ENCODE peak calls at places on chromosomes 6 and 20, in five cellular contexts. G is CD8-positive, alpha-beta T cell; Q is left ventricle myocardium inferior; T is mesendoderm; K is ovary. Z is an unnamed sample. For H3K36me3, the result is how much of the 10 kb centered on the place peaks cover.

GRCh38 chr6:71289039-71289801 is 609 bp downstream of the OGFRL1 start:
- DNase-seq in G (no peak), Q (peak), T (peak), K (peak), Z (peak)

GRCh38 chr20:50304883-50305635 is 114.4 kb downstream of the CEBPB start:
- DNase-seq in G (no peak), Q (peak), T (no peak), K (peak), Z (no peak)

GRCh38 chr6:50819527-50819905 is 845 bp downstream of the TFAP2B start:
- DNase-seq in G (no peak), Q (no peak), T (no peak), K (no peak), Z (peak)

GRCh38 chr6:99426454-99426762 is 1.3 kb upstream of the PNISR start:
- DNase-seq in G (no peak), Q (no peak), T (peak), K (no peak), Z (no peak)

GRCh38 chr6:14758421-14759043 is 487.3 kb upstream of the JARID2 start:
- DNase-seq in G (no peak), Q (no peak), T (peak), K (no peak), Z (peak)

GRCh38 chr20:53672484-53673129 is 79.0 kb upstream of the ZNF217 start:
- DNase-seq in G (no peak), Q (no peak), T (no peak), K (no peak), Z (no peak)

GRCh38 chr6:139327038-139327437 is 35.2 kb upstream of the TXLNB start:
- DNase-seq in G (no peak), Q (no peak), T (no peak), K (no peak), Z (no peak)

GRCh38 chr6:74657033-74657432 is 548.8 kb downstream of the COL12A1 start:
- DNase-seq in G (no peak), Q (no peak), T (no peak), K (no peak), Z (no peak)

GRCh38 chr6:30844118-30844535 is 40.2 kb upstream of the DDR1 start:
- DNase-seq in G (no peak), Q (no peak), T (peak), K (no peak), Z (no peak)

GRCh38 chr6:56807992-56808342 is 146.9 kb upstream of the BEND6 start:
- DNase-seq in G (no peak), Q (no peak), T (peak), K (no peak), Z (no peak)

GRCh38 chr6:31070711-31071197 is 41.6 kb downstream of the C6orf15 start:
- DNase-seq in G (no peak), Q (no peak), T (peak), K (peak), Z (peak)

GRCh38 chr20:48767269-48767960 is 60.4 kb downstream of the PREX1 start:
- DNase-seq in G (no peak), Q (no peak), T (no peak), K (no peak), Z (no peak)

GRCh38 chr20:9204979-9205378 is 136.1 kb downstream of the PLCB4 start:
- DNase-seq in G (no peak), Q (no peak), T (no peak), K (no peak), Z (no peak)

GRCh38 chr6:170067923-170068360 is 222.9 kb downstream of the DLL1 start:
- DNase-seq in G (no peak), Q (no peak), T (no peak), K (peak), Z (no peak)

GRCh38 chr6:10409766-10410209 is 5.1 kb downstream of the TFAP2A start:
- DNase-seq in G (no peak), Q (no peak), T (peak), K (no peak), Z (peak)

GRCh38 chr6:136251394-136251793 is 1.3 kb upstream of the MTFR2 start:
- DNase-seq in G (no peak), Q (no peak), T (no peak), K (no peak), Z (no peak)

GRCh38 chr6:18247002-18247401 is 17.3 kb downstream of the DEK start:
- DNase-seq in G (no peak), Q (no peak), T (no peak), K (no peak), Z (no peak)
- H3K36me3 ChIP-seq in G (under half), Q (half or more), T (under half), K (under half), Z (under half)

DNA sequence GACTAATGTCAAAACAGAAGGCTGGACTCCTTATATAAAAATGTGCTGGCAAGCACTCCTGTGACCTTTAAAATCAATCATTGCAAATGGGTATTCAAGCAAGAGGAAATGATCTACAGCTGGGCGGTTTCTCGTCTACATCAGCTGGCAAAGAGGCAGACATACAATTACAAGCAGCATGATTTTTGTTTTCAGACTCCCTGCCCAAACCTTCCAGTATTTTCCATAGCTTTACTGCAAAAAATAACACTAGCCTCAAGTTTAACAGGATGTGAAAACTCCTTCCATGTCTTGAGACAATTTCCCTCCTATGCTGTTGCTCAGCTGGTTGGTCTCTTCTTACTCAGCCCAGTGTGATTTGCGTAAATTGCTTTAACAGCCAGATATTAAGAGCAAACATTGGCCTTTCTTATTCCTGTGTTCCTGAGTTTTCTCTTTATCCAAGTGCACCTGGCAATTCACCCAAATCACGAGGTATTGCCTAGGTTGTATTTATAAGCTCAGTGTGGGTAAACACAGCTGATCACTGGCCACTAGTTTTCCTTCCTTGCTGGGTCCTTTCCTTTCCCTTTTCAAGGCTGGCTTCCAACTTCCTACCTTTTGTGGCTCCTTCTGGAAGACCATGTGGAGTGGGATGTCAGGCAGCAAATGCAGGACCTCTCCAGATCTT is 130.4 kb downstream of the MOXD1 start:
- DNase-seq in G (no peak), Q (no peak), T (no peak), K (no peak), Z (no peak)
- H3K36me3 ChIP-seq in G (under half), Q (under half), T (under half), K (under half), Z (under half)

GRCh38 chr20:43716757-43717615 is 9.8 kb downstream of the GTSF1L start:
- DNase-seq in G (no peak), Q (no peak), T (no peak), K (no peak), Z (no peak)
- H3K36me3 ChIP-seq in G (under half), Q (under half), T (under half), K (under half), Z (under half)

GRCh38 chr6:35581633-35582032 is 68.9 kb upstream of the TULP1 start:
- DNase-seq in G (no peak), Q (no peak), T (no peak), K (no peak), Z (no peak)

GRCh38 chr6:35582315-35582714 is 69.6 kb upstream of the TULP1 start:
- DNase-seq in G (no peak), Q (no peak), T (no peak), K (no peak), Z (no peak)

GRCh38 chr6:35573495-35574110 is 60.9 kb upstream of the TULP1 start:
- DNase-seq in G (no peak), Q (no peak), T (no peak), K (no peak), Z (no peak)

GRCh38 chr6:35576647-35577046 is 64.0 kb upstream of the TULP1 start:
- DNase-seq in G (no peak), Q (no peak), T (no peak), K (no peak), Z (no peak)
- H3K36me3 ChIP-seq in G (under half), Q (half or more), T (under half), K (under half), Z (under half)

GRCh38 chr6:18142591-18142861 is 12.4 kb downstream of the TPMT start:
- DNase-seq in G (no peak), Q (no peak), T (no peak), K (no peak), Z (no peak)
- H3K36me3 ChIP-seq in G (under half), Q (half or more), T (under half), K (under half), Z (under half)

GRCh38 chr6:108238321-108238720 is 22.5 kb downstream of the SNX3 start:
- DNase-seq in G (no peak), Q (no peak), T (no peak), K (no peak), Z (no peak)

GRCh38 chr6:108236791-108237190 is 24.0 kb downstream of the SNX3 start:
- DNase-seq in G (no peak), Q (no peak), T (no peak), K (no peak), Z (no peak)

DNA sequence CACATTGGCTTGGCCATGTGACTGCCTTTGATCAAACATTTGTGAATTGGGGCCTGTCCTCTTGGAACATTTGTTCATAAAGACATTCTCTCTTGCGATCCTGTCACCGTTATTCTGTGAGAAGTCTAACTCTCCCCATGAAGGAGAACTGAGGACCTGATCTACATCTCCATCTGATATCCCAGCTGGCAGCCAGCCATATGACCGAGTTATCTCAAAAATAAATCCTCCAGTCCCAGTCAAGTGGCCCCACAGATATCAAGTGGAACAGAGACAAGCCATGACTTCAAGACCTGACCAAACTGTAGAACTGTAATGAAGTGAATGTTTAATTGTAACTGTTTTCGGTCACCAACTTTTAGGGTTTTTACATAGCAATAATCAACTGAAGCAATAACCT is 25.7 kb downstream of the SNX3 start:
- DNase-seq in G (no peak), Q (no peak), T (no peak), K (no peak), Z (no peak)
- H3K36me3 ChIP-seq in G (under half), Q (under half), T (under half), K (under half), Z (under half)